ENCODE peak calls at places on chromosome 22, in five cellular contexts. D is ELR, Y is T-cell, C is T1000, R is C1 segment of cervical spinal cord. M is an unnamed sample.

GRCh38 chr22:21952586-21953571 is at the start of gene PPM1F:
- DNase-seq in D (peak), C (peak), R (peak), Y (peak), M (no peak)

GRCh38 chr22:46052801-46053562 is 76.0 kb upstream of the WNT7B start:
- DNase-seq in C (no peak), Y (no peak), D (peak), R (no peak), M (peak)

GRCh38 chr22:33909906-33910305 is 10.4 kb downstream of the LARGE1 start:
- DNase-seq in Y (no peak), R (no peak), C (no peak), D (no peak), M (no peak)

GRCh38 chr22:44260216-44261035 is 52.3 kb downstream of the SHISAL1 start:
- DNase-seq in C (no peak), R (no peak), Y (no peak), D (no peak), M (no peak)

GRCh38 chr22:37626144-37626543 is 13.3 kb upstream of the SH3BP1 start:
- DNase-seq in R (peak), Y (no peak), D (no peak), C (no peak), M (no peak)

GRCh38 chr22:39839917-39840510 is 53.5 kb downstream of the ENTHD1 start:
- DNase-seq in R (no peak), C (no peak), D (no peak), Y (peak), M (no peak)

GRCh38 chr22:45731041-45731797 is 59.6 kb downstream of the ATXN10 start:
- DNase-seq in R (no peak), C (no peak), Y (no peak), D (peak), M (no peak)

GRCh38 chr22:45859231-45860161 is 117.5 kb downstream of the WNT7B start:
- DNase-seq in Y (no peak), C (no peak), R (no peak), D (peak), M (no peak)

GRCh38 chr22:40332319-40332781 is 13.9 kb upstream of the ADSL start:
- DNase-seq in D (peak), C (no peak), R (no peak), Y (peak), M (peak)

GRCh38 chr22:46335201-46336118 is at the start of gene TRMU:
- DNase-seq in D (peak), R (peak), C (peak), Y (peak), M (peak)